ENCODE peak calls at places on chromosomes 7 and 10, in seven cellular contexts. One of them, this sample, is unnamed.

GRCh38 chr7:97733276-97734206 is 1.7 kb downstream of the TAC1 start:
- DNase-seq in germinal center: no peak
- DNase-seq in neuronal stem cell: peak
- DNase-seq in left ventricle myocardium inferior: no peak
- DNase-seq in GM19239: no peak
- DNase-seq in NCI-H524: peak
- DNase-seq in LoVo: no peak
- DNase-seq in this sample: no peak

GRCh38 chr7:27210441-27211083 is 10.7 kb upstream of the HOXA13 start:
- DNase-seq in LoVo: peak
- DNase-seq in neuronal stem cell: no peak
- DNase-seq in GM19239: peak
- DNase-seq in left ventricle myocardium inferior: no peak
- DNase-seq in germinal center: peak
- DNase-seq in NCI-H524: peak
- DNase-seq in this sample: peak

GRCh38 chr7:153061913-153062528 is 302.5 kb downstream of the ACTR3B start:
- DNase-seq in LoVo: no peak
- DNase-seq in germinal center: no peak
- DNase-seq in neuronal stem cell: peak
- DNase-seq in GM19239: no peak
- DNase-seq in NCI-H524: no peak
- DNase-seq in left ventricle myocardium inferior: no peak
- DNase-seq in this sample: peak

GRCh38 chr10:130762481-130762880 is 549.0 kb downstream of the TCERG1L start:
- DNase-seq in germinal center: no peak
- DNase-seq in NCI-H524: no peak
- DNase-seq in LoVo: no peak
- DNase-seq in left ventricle myocardium inferior: no peak
- DNase-seq in GM19239: no peak
- DNase-seq in neuronal stem cell: no peak
- DNase-seq in this sample: no peak

GRCh38 chr10:29169021-29169420 is 119.8 kb upstream of the LYZL1 start:
- DNase-seq in left ventricle myocardium inferior: no peak
- DNase-seq in NCI-H524: no peak
- DNase-seq in germinal center: no peak
- DNase-seq in LoVo: no peak
- DNase-seq in neuronal stem cell: no peak
- DNase-seq in GM19239: no peak
- DNase-seq in this sample: no peak

GRCh38 chr7:54885285-54885684 is 126.3 kb upstream of the SEC61G start:
- DNase-seq in GM19239: no peak
- DNase-seq in left ventricle myocardium inferior: no peak
- DNase-seq in NCI-H524: no peak
- DNase-seq in germinal center: no peak
- DNase-seq in neuronal stem cell: no peak
- DNase-seq in LoVo: no peak
- DNase-seq in this sample: no peak

GRCh38 chr7:69967699-69968450 is 369.6 kb downstream of the AUTS2 start:
- DNase-seq in NCI-H524: no peak
- DNase-seq in neuronal stem cell: no peak
- DNase-seq in LoVo: no peak
- DNase-seq in left ventricle myocardium inferior: no peak
- DNase-seq in GM19239: no peak
- DNase-seq in germinal center: no peak
- DNase-seq in this sample: no peak

GRCh38 chr7:34168013-34168412 is 262.7 kb downstream of the BMPER start:
- DNase-seq in NCI-H524: peak
- DNase-seq in neuronal stem cell: no peak
- DNase-seq in GM19239: no peak
- DNase-seq in germinal center: no peak
- DNase-seq in LoVo: no peak
- DNase-seq in left ventricle myocardium inferior: no peak
- DNase-seq in this sample: no peak

GRCh38 chr7:68679456-68680234 is 918.6 kb upstream of the AUTS2 start:
- DNase-seq in left ventricle myocardium inferior: no peak
- DNase-seq in LoVo: no peak
- DNase-seq in NCI-H524: no peak
- DNase-seq in germinal center: no peak
- DNase-seq in GM19239: no peak
- DNase-seq in neuronal stem cell: no peak
- DNase-seq in this sample: no peak

GRCh38 chr7:78607099-78607498 is 808.5 kb downstream of the PHTF2 start:
- DNase-seq in neuronal stem cell: no peak
- DNase-seq in left ventricle myocardium inferior: no peak
- DNase-seq in GM19239: no peak
- DNase-seq in germinal center: no peak
- DNase-seq in LoVo: no peak
- DNase-seq in NCI-H524: peak
- DNase-seq in this sample: no peak

GRCh38 chr7:29192811-29193210 is 1.8 kb upstream of the CHN2 start:
- DNase-seq in neuronal stem cell: no peak
- DNase-seq in left ventricle myocardium inferior: no peak
- DNase-seq in LoVo: no peak
- DNase-seq in germinal center: no peak
- DNase-seq in GM19239: no peak
- DNase-seq in NCI-H524: no peak
- DNase-seq in this sample: no peak

GRCh38 chr10:127935115-127935561 is 28.2 kb downstream of the PTPRE start:
- DNase-seq in GM19239: no peak
- DNase-seq in NCI-H524: no peak
- DNase-seq in left ventricle myocardium inferior: no peak
- DNase-seq in germinal center: no peak
- DNase-seq in LoVo: no peak
- DNase-seq in neuronal stem cell: no peak
- DNase-seq in this sample: no peak

GRCh38 chr7:128022631-128023532 is 8.4 kb downstream of the LRRC4 start:
- DNase-seq in GM19239: no peak
- DNase-seq in LoVo: no peak
- DNase-seq in germinal center: no peak
- DNase-seq in left ventricle myocardium inferior: no peak
- DNase-seq in NCI-H524: no peak
- DNase-seq in neuronal stem cell: no peak
- DNase-seq in this sample: no peak

GRCh38 chr7:23247602-23248335 is 1.2 kb downstream of the GPNMB start:
- DNase-seq in germinal center: peak
- DNase-seq in left ventricle myocardium inferior: peak
- DNase-seq in LoVo: no peak
- DNase-seq in neuronal stem cell: no peak
- DNase-seq in NCI-H524: no peak
- DNase-seq in GM19239: no peak
- DNase-seq in this sample: peak

GRCh38 chr7:159034988-159035387 is 109.7 kb downstream of the VIPR2 start:
- DNase-seq in GM19239: no peak
- DNase-seq in left ventricle myocardium inferior: no peak
- DNase-seq in neuronal stem cell: no peak
- DNase-seq in germinal center: no peak
- DNase-seq in LoVo: no peak
- DNase-seq in NCI-H524: no peak
- DNase-seq in this sample: no peak

GRCh38 chr10:102627446-102628293 is 16.6 kb upstream of the TRIM8 start:
- DNase-seq in germinal center: no peak
- DNase-seq in GM19239: no peak
- DNase-seq in left ventricle myocardium inferior: peak
- DNase-seq in NCI-H524: no peak
- DNase-seq in LoVo: no peak
- DNase-seq in neuronal stem cell: peak
- DNase-seq in this sample: peak

GRCh38 chr7:101664893-101665471 is 35.9 kb upstream of the MYL10 start:
- DNase-seq in germinal center: no peak
- DNase-seq in GM19239: no peak
- DNase-seq in LoVo: no peak
- DNase-seq in neuronal stem cell: no peak
- DNase-seq in NCI-H524: no peak
- DNase-seq in left ventricle myocardium inferior: no peak
- DNase-seq in this sample: no peak

GRCh38 chr7:114630186-114630824 is 215.7 kb downstream of the FOXP2 start:
- DNase-seq in GM19239: no peak
- DNase-seq in LoVo: no peak
- DNase-seq in left ventricle myocardium inferior: no peak
- DNase-seq in germinal center: no peak
- DNase-seq in neuronal stem cell: peak
- DNase-seq in NCI-H524: no peak
- DNase-seq in this sample: no peak

GRCh38 chr10:117541405-117541908 is 1.1 kb upstream of the EMX2 start:
- DNase-seq in NCI-H524: peak
- DNase-seq in GM19239: no peak
- DNase-seq in left ventricle myocardium inferior: no peak
- DNase-seq in germinal center: no peak
- DNase-seq in neuronal stem cell: peak
- DNase-seq in LoVo: no peak
- DNase-seq in this sample: peak